ENCODE peak calls at places on chromosomes 11 and 22, in seven cellular contexts. Z, T, E, C, I, K and M are unnamed samples.

GRCh38 chr11:2120359-2121100 is 18.7 kb downstream of the IGF2 start:
- DNase-seq in T (no peak), K (no peak), E (no peak), I (no peak), Z (no peak), C (no peak), M (no peak)

GRCh38 chr11:102345923-102346322 is 1.1 kb upstream of the BIRC2 start:
- DNase-seq in K (peak; percentile 90), C (no peak), I (no peak), T (no peak), E (peak; percentile 49), Z (peak; percentile 1), M (no peak)

GRCh38 chr11:122755941-122756340 is 82.4 kb upstream of the CRTAM start:
- DNase-seq in E (no peak), K (no peak), T (no peak), I (no peak), Z (no peak), C (no peak), M (no peak)

GRCh38 chr22:20771918-20772625 is 1.8 kb upstream of the SERPIND1 start:
- DNase-seq in C (peak; percentile 61), Z (no peak), I (no peak), E (no peak), K (no peak), T (no peak), M (no peak)

GRCh38 chr22:42769238-42769573 is 48.5 kb upstream of the A4GALT start:
- DNase-seq in I (no peak), C (no peak), E (no peak), K (no peak), T (no peak), Z (no peak), M (no peak)

GRCh38 chr22:17007852-17008731 is at the start of gene GAB4:
- DNase-seq in K (no peak), I (no peak), E (no peak), Z (no peak), T (no peak), C (no peak), M (no peak)

GRCh38 chr11:61571869-61572268 is 9.0 kb downstream of the SYT7 start:
- DNase-seq in T (no peak), K (no peak), C (peak; percentile 92), Z (no peak), I (no peak), E (no peak), M (no peak)

GRCh38 chr11:120123946-120124345 is 14.0 kb downstream of the TRIM29 start:
- DNase-seq in E (no peak), I (no peak), C (no peak), Z (no peak), T (no peak), K (peak; percentile 47), M (no peak)

GRCh38 chr11:43574949-43575915 is 105.3 kb upstream of the HSD17B12 start:
- DNase-seq in K (peak; percentile 45), T (no peak), Z (no peak), E (peak; percentile 77), I (no peak), C (peak; percentile 85), M (peak; percentile 72)

GRCh38 chr11:71307811-71308645 is 55.7 kb upstream of the SHANK2 start:
- DNase-seq in I (no peak), C (no peak), Z (no peak), E (no peak), K (no peak), T (no peak), M (no peak)

GRCh38 chr11:119720311-119720710 is 8.7 kb downstream of the NECTIN1 start:
- DNase-seq in T (no peak), I (no peak), Z (no peak), K (no peak), E (peak; percentile 46), C (no peak), M (no peak)

GRCh38 chr11:19922689-19923035 is 210.0 kb downstream of the NAV2 start:
- DNase-seq in T (no peak), C (no peak), E (peak; percentile 22), K (peak; percentile 62), I (no peak), Z (no peak), M (no peak)

GRCh38 chr11:10809373-10810199 is 860 bp upstream of the EIF4G2 start:
- DNase-seq in C (peak; percentile 72), Z (peak; percentile 72), E (peak; percentile 81), K (peak; percentile 86), I (peak; percentile 46), T (peak; percentile 34), M (peak; percentile 54)

GRCh38 chr11:95089620-95090542 is at the start of gene ENDOD1:
- DNase-seq in C (peak; percentile 86), Z (peak; percentile 75), I (peak; percentile 57), E (peak; percentile 73), K (peak; percentile 71), T (peak; percentile 87), M (peak; percentile 46)

GRCh38 chr22:30062256-30062655 is 18.0 kb upstream of the HORMAD2 start:
- DNase-seq in E (no peak), I (no peak), T (no peak), K (no peak), Z (no peak), C (no peak), M (no peak)